ENCODE peak calls at places on chromosomes 12 and 14, in five cellular contexts. One of them, this sample, is unnamed.

GRCh38 chr14:100612879-100613455 is 25.8 kb upstream of the BEGAIN start:
- DNase-seq in DMS153: no peak
- DNase-seq in HuH-7.5: no peak
- DNase-seq in coronary artery: no peak
- DNase-seq in SW480: no peak
- DNase-seq in this sample: no peak

GRCh38 chr12:69984216-69984615 is 159.2 kb downstream of the MYRFL start:
- DNase-seq in DMS153: no peak
- DNase-seq in HuH-7.5: no peak
- DNase-seq in coronary artery: no peak
- DNase-seq in SW480: no peak
- DNase-seq in this sample: no peak

GRCh38 chr12:109291531-109292341 is 17.3 kb downstream of the FOXN4 start:
- DNase-seq in DMS153: peak; percentile 95
- DNase-seq in HuH-7.5: no peak
- DNase-seq in coronary artery: no peak
- DNase-seq in SW480: peak; percentile 40
- DNase-seq in this sample: peak; percentile 95

GRCh38 chr12:54603173-54603814 is 14.8 kb upstream of the PPP1R1A start:
- DNase-seq in DMS153: no peak
- DNase-seq in HuH-7.5: peak; percentile 68
- DNase-seq in coronary artery: no peak
- DNase-seq in SW480: peak; percentile 78
- DNase-seq in this sample: peak; percentile 81

GRCh38 chr14:87217023-87217422 is 776.0 kb downstream of the GALC start:
- DNase-seq in DMS153: no peak
- DNase-seq in HuH-7.5: no peak
- DNase-seq in coronary artery: no peak
- DNase-seq in SW480: no peak
- DNase-seq in this sample: peak; percentile 9

GRCh38 chr14:21069388-21070082 is 569 bp upstream of the ARHGEF40 start:
- DNase-seq in DMS153: peak; percentile 14
- DNase-seq in HuH-7.5: peak; percentile 60
- DNase-seq in coronary artery: no peak
- DNase-seq in SW480: peak; percentile 16
- DNase-seq in this sample: peak; percentile 32

GRCh38 chr12:4293299-4293941 is 19.9 kb downstream of the CCND2 start:
- DNase-seq in DMS153: no peak
- DNase-seq in HuH-7.5: no peak
- DNase-seq in coronary artery: no peak
- DNase-seq in SW480: no peak
- DNase-seq in this sample: no peak

GRCh38 chr14:79578470-79578869 is 632.8 kb downstream of the DIO2 start:
- DNase-seq in DMS153: no peak
- DNase-seq in HuH-7.5: no peak
- DNase-seq in coronary artery: no peak
- DNase-seq in SW480: no peak
- DNase-seq in this sample: no peak

GRCh38 chr14:24481622-24482324 is 26.3 kb downstream of the CMA1 start:
- DNase-seq in DMS153: no peak
- DNase-seq in HuH-7.5: peak; percentile 82
- DNase-seq in coronary artery: no peak
- DNase-seq in SW480: peak; percentile 35
- DNase-seq in this sample: peak; percentile 77